ENCODE peak calls at places on chromosomes 2 and 18, in nine cellular contexts. R is OCI-M1; T is activated CD8-positive, alpha-beta memory T cell treated with anti-CD3 and anti-CD28 coated beads, Interleukin-2, amount 10 ng/mL, durations not matched to agents 7 days and 5 days; G is lung microvascular endothelial cell; F is ELF-1; M is AG09319; L is activated CD4-positive, alpha-beta T cell treated with anti-CD3 and anti-CD28 coated beads, Interleukin-2, amount 50 U/mL, for 24 hours; N is M059J; C is T-helper 1 cell. P is an unnamed sample.

GRCh38 chr2:112001136-112001764 is 53.8 kb upstream of the TMEM87B start:
- DNase-seq in R (peak), T (no peak), G (peak), F (no peak), M (no peak), L (no peak), N (peak), C (no peak), P (no peak)

GRCh38 chr18:36758001-36758400 is 70.8 kb downstream of the TPGS2 start:
- DNase-seq in R (no peak), T (no peak), G (peak), F (no peak), M (no peak), L (no peak), N (peak), C (no peak), P (no peak)

GRCh38 chr2:1990724-1991123 is 246.4 kb upstream of the PXDN start:
- DNase-seq in R (no peak), T (no peak), G (peak), F (no peak), M (no peak), L (no peak), N (peak), C (no peak), P (no peak)

GRCh38 chr2:239154971-239155805 is 245.6 kb downstream of the HDAC4 start:
- DNase-seq in R (no peak), T (no peak), G (no peak), F (no peak), M (no peak), L (no peak), N (no peak), C (no peak), P (no peak)

GRCh38 chr2:23673830-23674679 is 252.9 kb downstream of the ATAD2B start:
- DNase-seq in R (peak), T (no peak), G (no peak), F (peak), M (no peak), L (no peak), N (peak), C (no peak), P (peak)

GRCh38 chr2:114192362-114192761 is 250.1 kb upstream of the DPP10 start:
- DNase-seq in R (peak), T (no peak), G (no peak), F (no peak), M (no peak), L (no peak), N (peak), C (no peak), P (no peak)

GRCh38 chr2:32442020-32442467 is 85.2 kb downstream of the BIRC6 start:
- DNase-seq in R (no peak), T (no peak), G (no peak), F (no peak), M (no peak), L (no peak), N (no peak), C (no peak), P (no peak)

GRCh38 chr2:229714736-229715541 is 584 bp upstream of the DNER start:
- DNase-seq in R (peak), T (peak), G (peak), F (peak), M (peak), L (no peak), N (peak), C (peak), P (peak)

GRCh38 chr2:109399061-109399460 is 214.7 kb downstream of the SEPTIN10 start:
- DNase-seq in R (no peak), T (no peak), G (no peak), F (no peak), M (peak), L (no peak), N (no peak), C (no peak), P (no peak)

GRCh38 chr2:45205985-45206384 is 196.7 kb upstream of the SIX2 start:
- DNase-seq in R (no peak), T (no peak), G (no peak), F (no peak), M (no peak), L (no peak), N (no peak), C (no peak), P (no peak)

GRCh38 chr2:98730053-98730850 is 680 bp downstream of the MGAT4A start:
- DNase-seq in R (no peak), T (peak), G (peak), F (peak), M (no peak), L (peak), N (no peak), C (peak), P (peak)

GRCh38 chr2:86072271-86072858 is 33.3 kb downstream of the POLR1A start:
- DNase-seq in R (no peak), T (no peak), G (peak), F (no peak), M (no peak), L (no peak), N (peak), C (no peak), P (no peak)

GRCh38 chr2:57516740-57517340 is 529.8 kb upstream of the VRK2 start:
- DNase-seq in R (peak), T (no peak), G (peak), F (no peak), M (peak), L (no peak), N (peak), C (no peak), P (no peak)

GRCh38 chr2:187527262-187527661 is 27.0 kb downstream of the TFPI start:
- DNase-seq in R (no peak), T (no peak), G (peak), F (no peak), M (no peak), L (no peak), N (peak), C (no peak), P (no peak)

GRCh38 chr2:174247474-174248186 is 702 bp downstream of the OLA1 start:
- DNase-seq in R (peak), T (peak), G (no peak), F (peak), M (no peak), L (no peak), N (peak), C (no peak), P (no peak)

GRCh38 chr18:2236232-2236631 is 335.1 kb downstream of the METTL4 start:
- DNase-seq in R (peak), T (no peak), G (no peak), F (no peak), M (no peak), L (no peak), N (no peak), C (no peak), P (no peak)

GRCh38 chr2:71631411-71631931 is 178.1 kb downstream of the DYSF start:
- DNase-seq in R (no peak), T (no peak), G (no peak), F (no peak), M (peak), L (no peak), N (peak), C (no peak), P (no peak)

GRCh38 chr2:222360997-222361396 is 62.2 kb upstream of the PAX3 start:
- DNase-seq in R (no peak), T (no peak), G (no peak), F (no peak), M (no peak), L (no peak), N (no peak), C (no peak), P (no peak)

GRCh38 chr2:41829011-41829500 is 218.8 kb upstream of the PKDCC start:
- DNase-seq in R (peak), T (no peak), G (no peak), F (no peak), M (no peak), L (no peak), N (no peak), C (no peak), P (no peak)

GRCh38 chr2:20135631-20136050 is 84.2 kb upstream of the LAPTM4A start:
- DNase-seq in R (peak), T (peak), G (peak), F (peak), M (peak), L (peak), N (peak), C (no peak), P (peak)

GRCh38 chr18:35854095-35854494 is 118.4 kb upstream of the RMP24 start:
- DNase-seq in R (no peak), T (no peak), G (no peak), F (no peak), M (no peak), L (no peak), N (no peak), C (no peak), P (no peak)

GRCh38 chr2:157831573-157832315 is 44.4 kb downstream of the ACVR1 start:
- DNase-seq in R (peak), T (no peak), G (no peak), F (no peak), M (no peak), L (no peak), N (no peak), C (no peak), P (no peak)

GRCh38 chr2:144456680-144457079 is 63.2 kb downstream of the ZEB2 start:
- DNase-seq in R (peak), T (no peak), G (peak), F (peak), M (peak), L (no peak), N (peak), C (no peak), P (no peak)

GRCh38 chr2:99818842-99819241 is 323.5 kb downstream of the AFF3 start:
- DNase-seq in R (peak), T (no peak), G (peak), F (no peak), M (no peak), L (no peak), N (peak), C (no peak), P (no peak)

GRCh38 chr2:178177066-178177679 is 17.1 kb upstream of the OSBPL6 start:
- DNase-seq in R (peak), T (no peak), G (no peak), F (no peak), M (no peak), L (no peak), N (peak), C (no peak), P (no peak)

GRCh38 chr2:166972418-166972817 is 84.1 kb downstream of the XIRP2 start:
- DNase-seq in R (no peak), T (no peak), G (no peak), F (no peak), M (no peak), L (no peak), N (no peak), C (no peak), P (no peak)

GRCh38 chr2:97067279-97068004 is 27.2 kb downstream of the FAHD2B start:
- DNase-seq in R (no peak), T (no peak), G (no peak), F (no peak), M (no peak), L (no peak), N (no peak), C (no peak), P (no peak)

GRCh38 chr2:164554487-164554886 is 66.8 kb downstream of the GRB14 start:
- DNase-seq in R (no peak), T (no peak), G (no peak), F (no peak), M (no peak), L (no peak), N (no peak), C (no peak), P (no peak)

GRCh38 chr2:191930205-191930604 is 83.3 kb upstream of the CAVIN2 start:
- DNase-seq in R (no peak), T (no peak), G (no peak), F (no peak), M (no peak), L (no peak), N (no peak), C (no peak), P (no peak)

GRCh38 chr18:2655954-2656236 is 369 bp downstream of the SMCHD1 start:
- DNase-seq in R (no peak), T (peak), G (no peak), F (peak), M (no peak), L (no peak), N (peak), C (no peak), P (peak)

GRCh38 chr18:44682871-44683221 is 2.2 kb downstream of the SETBP1 start:
- DNase-seq in R (no peak), T (no peak), G (no peak), F (peak), M (no peak), L (no peak), N (peak), C (no peak), P (no peak)

GRCh38 chr2:221504905-221505304 is 67.2 kb downstream of the EPHA4 start:
- DNase-seq in R (no peak), T (no peak), G (no peak), F (no peak), M (no peak), L (no peak), N (no peak), C (no peak), P (no peak)

GRCh38 chr2:75108937-75109482 is 90.3 kb downstream of the TACR1 start:
- DNase-seq in R (no peak), T (no peak), G (no peak), F (no peak), M (no peak), L (no peak), N (no peak), C (no peak), P (no peak)

GRCh38 chr2:219687882-219688559 is 60.6 kb downstream of the SLC4A3 start:
- DNase-seq in R (no peak), T (no peak), G (no peak), F (peak), M (no peak), L (no peak), N (peak), C (no peak), P (no peak)

GRCh38 chr2:160666019-160666676 is 172.5 kb upstream of the RBMS1 start:
- DNase-seq in R (peak), T (no peak), G (peak), F (no peak), M (peak), L (no peak), N (peak), C (no peak), P (no peak)

GRCh38 chr18:77482190-77482928 is 232.7 kb downstream of the GALR1 start:
- DNase-seq in R (no peak), T (no peak), G (no peak), F (peak), M (no peak), L (no peak), N (no peak), C (no peak), P (no peak)

GRCh38 chr2:26946841-26947784 is 23.3 kb upstream of the MAPRE3 start:
- DNase-seq in R (peak), T (no peak), G (peak), F (no peak), M (no peak), L (no peak), N (peak), C (no peak), P (no peak)

GRCh38 chr2:88396209-88396608 is 56.3 kb downstream of the FOXI3 start:
- DNase-seq in R (no peak), T (no peak), G (no peak), F (no peak), M (no peak), L (no peak), N (no peak), C (no peak), P (no peak)

P was measured in progenitor cell of endocrine pancreas.